ENCODE peak calls at places on chromosome 1, in six cellular contexts. One of them, this sample, is unnamed.

GRCh38 chr1:222974496-222974895 is 159.7 kb downstream of the DISP1 start:
- DNase-seq in NB4: peak; percentile 1
- DNase-seq in ovary: no peak
- DNase-seq in uterus: no peak
- DNase-seq in HCT116: no peak
- DNase-seq in lower leg skin: no peak
- DNase-seq in this sample: no peak

GRCh38 chr1:223129229-223129851 is 13.7 kb downstream of the TLR5 start:
- DNase-seq in NB4: peak; percentile 65
- DNase-seq in ovary: peak; percentile 52
- DNase-seq in uterus: peak; percentile 76
- DNase-seq in HCT116: no peak
- DNase-seq in lower leg skin: peak; percentile 42
- DNase-seq in this sample: peak; percentile 77

GRCh38 chr1:27672750-27673112 is 739 bp upstream of the IFI6 start:
- DNase-seq in NB4: no peak
- DNase-seq in ovary: no peak
- DNase-seq in uterus: no peak
- DNase-seq in HCT116: no peak
- DNase-seq in lower leg skin: no peak
- DNase-seq in this sample: no peak

GRCh38 chr1:168368131-168368530 is 87.5 kb downstream of the TBX19 start:
- DNase-seq in NB4: no peak
- DNase-seq in ovary: no peak
- DNase-seq in uterus: no peak
- DNase-seq in HCT116: no peak
- DNase-seq in lower leg skin: no peak
- DNase-seq in this sample: no peak

GRCh38 chr1:4146101-4146500 is 246.0 kb upstream of the C1orf174 start:
- DNase-seq in NB4: no peak
- DNase-seq in ovary: no peak
- DNase-seq in uterus: no peak
- DNase-seq in HCT116: no peak
- DNase-seq in lower leg skin: no peak
- DNase-seq in this sample: no peak

GRCh38 chr1:15579683-15580047 is 5.2 kb downstream of the AGMAT start:
- DNase-seq in NB4: no peak
- DNase-seq in ovary: no peak
- DNase-seq in uterus: no peak
- DNase-seq in HCT116: no peak
- DNase-seq in lower leg skin: no peak
- DNase-seq in this sample: no peak

GRCh38 chr1:182035097-182035770 is 26.3 kb downstream of the ZNF648 start:
- DNase-seq in NB4: peak; percentile 21
- DNase-seq in ovary: no peak
- DNase-seq in uterus: no peak
- DNase-seq in HCT116: no peak
- DNase-seq in lower leg skin: no peak
- DNase-seq in this sample: no peak

GRCh38 chr1:230112131-230112701 is 45.2 kb downstream of the GALNT2 start:
- DNase-seq in NB4: peak; percentile 40
- DNase-seq in ovary: no peak
- DNase-seq in uterus: no peak
- DNase-seq in HCT116: no peak
- DNase-seq in lower leg skin: no peak
- DNase-seq in this sample: no peak

GRCh38 chr1:182301467-182302198 is 90.0 kb downstream of the GLUL start:
- DNase-seq in NB4: peak; percentile 70
- DNase-seq in ovary: peak; percentile 26
- DNase-seq in uterus: no peak
- DNase-seq in HCT116: peak; percentile 42
- DNase-seq in lower leg skin: no peak
- DNase-seq in this sample: peak; percentile 27

GRCh38 chr1:67815303-67816095 is 17.8 kb downstream of the GNG12 start:
- DNase-seq in NB4: no peak
- DNase-seq in ovary: no peak
- DNase-seq in uterus: no peak
- DNase-seq in HCT116: no peak
- DNase-seq in lower leg skin: peak; percentile 32
- DNase-seq in this sample: no peak

GRCh38 chr1:57262472-57262871 is 161.4 kb downstream of the DAB1 start:
- DNase-seq in NB4: no peak
- DNase-seq in ovary: no peak
- DNase-seq in uterus: no peak
- DNase-seq in HCT116: no peak
- DNase-seq in lower leg skin: no peak
- DNase-seq in this sample: no peak
- TF ChIP-seq POLR2A in NB4: no peak
- TF ChIP-seq POLR2A in ovary: no peak
- TF ChIP-seq POLR2A in uterus: no peak
- TF ChIP-seq POLR2A in HCT116: no peak
- TF ChIP-seq POLR2A in lower leg skin: no peak
- TF ChIP-seq POLR2A in this sample: no peak

GRCh38 chr1:58988752-58989151 is 204.9 kb upstream of the JUN start:
- DNase-seq in NB4: no peak
- DNase-seq in ovary: no peak
- DNase-seq in uterus: no peak
- DNase-seq in HCT116: no peak
- DNase-seq in lower leg skin: no peak
- DNase-seq in this sample: no peak

GRCh38 chr1:58989845-58990244 is 206.0 kb upstream of the JUN start:
- DNase-seq in NB4: no peak
- DNase-seq in ovary: no peak
- DNase-seq in uterus: no peak
- DNase-seq in HCT116: no peak
- DNase-seq in lower leg skin: no peak
- DNase-seq in this sample: no peak

GRCh38 chr1:58992643-58993042 is 208.8 kb upstream of the JUN start:
- DNase-seq in NB4: no peak
- DNase-seq in ovary: no peak
- DNase-seq in uterus: no peak
- DNase-seq in HCT116: no peak
- DNase-seq in lower leg skin: no peak
- DNase-seq in this sample: no peak

GRCh38 chr1:58993403-58993802 is 209.6 kb upstream of the JUN start:
- DNase-seq in NB4: no peak
- DNase-seq in ovary: no peak
- DNase-seq in uterus: no peak
- DNase-seq in HCT116: no peak
- DNase-seq in lower leg skin: no peak
- DNase-seq in this sample: no peak

GRCh38 chr1:58991305-58991704 is 207.5 kb upstream of the JUN start:
- DNase-seq in NB4: no peak
- DNase-seq in ovary: no peak
- DNase-seq in uterus: no peak
- DNase-seq in HCT116: no peak
- DNase-seq in lower leg skin: no peak
- DNase-seq in this sample: no peak
- H3K4me3 ChIP-seq in NB4: no peak overlapping the region
- H3K4me3 ChIP-seq in ovary: no peak overlapping the region
- H3K4me3 ChIP-seq in uterus: no peak overlapping the region
- H3K4me3 ChIP-seq in HCT116: no peak overlapping the region
- H3K4me3 ChIP-seq in lower leg skin: no peak overlapping the region
- H3K4me3 ChIP-seq in this sample: no peak overlapping the region

DNA sequence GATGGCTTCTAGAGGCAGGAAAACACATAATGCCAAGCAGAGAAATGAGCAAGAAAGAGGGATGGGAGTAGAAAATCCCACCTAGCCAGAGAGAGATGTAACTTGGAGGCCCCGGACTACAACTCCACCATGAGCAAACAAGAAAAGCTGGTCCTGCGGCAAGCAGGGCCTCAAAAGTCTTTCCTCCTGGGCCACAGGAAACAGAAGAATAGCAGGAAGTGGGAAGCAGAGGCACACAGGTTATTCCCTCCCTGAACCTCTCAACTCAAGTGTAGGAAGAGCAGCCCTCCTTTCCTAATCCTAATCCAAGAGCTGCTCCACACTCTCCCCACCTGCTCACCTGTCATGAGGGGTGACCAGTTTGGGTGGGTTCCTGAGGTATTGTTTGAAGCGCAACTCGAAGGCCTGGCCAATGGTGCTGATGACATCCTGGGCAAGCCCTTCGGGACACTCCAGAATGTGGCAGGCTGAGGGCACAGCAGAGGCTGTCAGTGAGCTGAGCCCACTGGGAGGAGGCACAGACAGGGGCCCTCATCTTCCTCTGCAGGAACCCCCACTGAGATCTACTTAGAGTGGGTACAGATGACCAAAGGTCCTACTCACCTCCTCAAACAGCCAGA is 3.1 kb downstream of the SHC1 start:
- DNase-seq in NB4: no peak
- DNase-seq in ovary: no peak
- DNase-seq in uterus: no peak
- DNase-seq in HCT116: no peak
- DNase-seq in lower leg skin: no peak
- DNase-seq in this sample: no peak
- TF ChIP-seq POLR2A in NB4: no peak
- TF ChIP-seq POLR2A in ovary: no peak
- TF ChIP-seq POLR2A in uterus: no peak
- TF ChIP-seq POLR2A in HCT116: no peak
- TF ChIP-seq POLR2A in lower leg skin: no peak
- TF ChIP-seq POLR2A in this sample: no peak

DNA sequence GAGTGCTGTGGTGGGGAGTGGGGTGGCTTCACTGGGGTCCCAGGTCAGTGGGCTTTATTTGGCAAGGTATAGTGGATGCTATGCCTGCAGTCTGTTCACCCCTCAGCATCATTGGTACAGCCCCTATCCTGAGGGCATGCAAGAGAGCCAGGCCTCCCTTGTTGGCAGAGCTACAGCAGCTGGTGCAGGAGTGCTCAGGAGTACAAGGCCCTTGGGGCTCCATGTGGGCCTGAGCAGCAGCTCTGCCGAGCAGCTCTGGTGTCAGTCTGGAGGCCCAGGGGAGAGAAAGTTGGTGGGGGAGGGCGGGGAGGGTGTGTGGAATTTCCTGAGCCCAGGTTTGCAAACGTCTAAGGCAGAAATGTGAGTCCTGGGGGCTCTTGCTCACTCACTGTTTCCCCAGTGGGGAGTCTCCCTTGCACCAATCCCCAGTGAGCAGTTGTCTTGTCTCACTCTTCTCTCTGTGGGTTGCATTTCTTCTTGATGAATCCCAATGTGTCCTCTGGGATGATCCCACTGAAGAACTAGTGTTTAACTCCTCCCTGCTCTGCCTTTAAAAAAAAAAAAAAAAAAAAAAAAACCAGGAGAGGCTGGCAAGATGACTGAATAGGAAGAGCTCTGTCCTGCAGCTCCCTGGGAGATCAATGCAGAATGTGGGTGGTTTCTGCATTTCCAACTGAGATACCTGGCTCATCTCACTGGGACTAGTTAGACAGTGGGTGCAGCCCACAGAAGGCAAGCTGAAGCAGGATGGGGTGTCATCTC is 39.5 kb upstream of the CYP4X1 start:
- DNase-seq in NB4: no peak
- DNase-seq in ovary: no peak
- DNase-seq in uterus: no peak
- DNase-seq in HCT116: no peak
- DNase-seq in lower leg skin: no peak
- DNase-seq in this sample: no peak
- H3K4me3 ChIP-seq in NB4: no peak overlapping the region
- H3K4me3 ChIP-seq in ovary: no peak overlapping the region
- H3K4me3 ChIP-seq in uterus: no peak overlapping the region
- H3K4me3 ChIP-seq in HCT116: no peak overlapping the region
- H3K4me3 ChIP-seq in lower leg skin: no peak overlapping the region
- H3K4me3 ChIP-seq in this sample: no peak overlapping the region

GRCh38 chr1:150366416-150367296 is 2.7 kb downstream of the RPRD2 start:
- DNase-seq in NB4: peak; percentile 44
- DNase-seq in ovary: no peak
- DNase-seq in uterus: no peak
- DNase-seq in HCT116: no peak
- DNase-seq in lower leg skin: no peak
- DNase-seq in this sample: no peak

GRCh38 chr1:150362721-150363425 is 1.1 kb upstream of the RPRD2 start:
- DNase-seq in NB4: no peak
- DNase-seq in ovary: no peak
- DNase-seq in uterus: no peak
- DNase-seq in HCT116: no peak
- DNase-seq in lower leg skin: no peak
- DNase-seq in this sample: no peak

GRCh38 chr1:150364231-150365003 is 470 bp downstream of the RPRD2 start:
- DNase-seq in NB4: peak; percentile 85
- DNase-seq in ovary: peak; percentile 80
- DNase-seq in uterus: peak; percentile 79
- DNase-seq in HCT116: peak; percentile 27
- DNase-seq in lower leg skin: peak; percentile 64
- DNase-seq in this sample: peak; percentile 77

GRCh38 chr1:150365945-150366344 is 2.0 kb downstream of the RPRD2 start:
- DNase-seq in NB4: peak; percentile 53
- DNase-seq in ovary: no peak
- DNase-seq in uterus: no peak
- DNase-seq in HCT116: no peak
- DNase-seq in lower leg skin: no peak
- DNase-seq in this sample: no peak

DNA sequence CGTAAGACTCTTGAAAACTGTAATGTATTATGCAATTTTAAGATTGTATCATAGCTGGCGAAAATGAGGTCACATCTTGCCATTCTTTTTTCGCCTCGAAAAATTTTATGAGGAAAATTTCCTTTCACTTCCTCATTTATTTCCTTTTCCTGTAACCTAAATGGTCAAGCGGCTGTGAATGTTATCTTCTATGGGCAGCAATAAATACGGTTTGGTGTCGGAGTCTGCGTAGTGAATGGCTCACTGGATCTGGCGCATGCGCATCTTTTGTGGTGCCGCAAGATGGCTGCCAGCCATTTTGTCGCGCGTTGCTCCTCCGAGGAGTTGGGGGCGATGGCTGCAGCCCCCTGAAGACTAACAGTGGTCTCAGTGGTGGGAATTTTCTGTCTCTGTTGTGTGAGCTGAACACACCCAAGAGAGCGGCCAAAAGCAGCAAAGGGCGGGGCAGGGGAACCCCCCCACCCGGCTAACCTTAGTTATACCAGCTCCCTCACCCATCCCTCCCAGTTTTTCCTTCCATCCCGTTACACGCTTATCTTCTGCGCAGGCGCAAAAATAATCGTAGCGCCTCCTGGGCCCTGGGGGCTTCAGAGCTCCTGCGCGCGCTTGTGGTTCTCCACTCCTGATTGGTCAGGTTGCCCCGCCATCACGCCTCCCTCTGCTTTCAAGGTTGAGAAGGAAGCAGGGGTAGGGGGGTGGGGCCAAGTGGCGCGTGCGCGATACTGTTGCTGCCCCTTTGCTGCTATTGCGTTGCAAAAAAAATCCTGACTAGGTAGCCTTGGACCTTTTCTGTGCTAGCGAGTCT is at the start of gene RPRD2:
- DNase-seq in NB4: peak; percentile 99
- DNase-seq in ovary: peak; percentile 100
- DNase-seq in uterus: peak; percentile 99
- DNase-seq in HCT116: peak; percentile 99
- DNase-seq in lower leg skin: peak; percentile 100
- DNase-seq in this sample: peak; percentile 100
- TF ChIP-seq POLR2A in NB4: peak; percentile 49
- TF ChIP-seq POLR2A in ovary: peak; percentile 75
- TF ChIP-seq POLR2A in uterus: peak; percentile 88
- TF ChIP-seq POLR2A in HCT116: peak; percentile 61
- TF ChIP-seq POLR2A in lower leg skin: no peak
- TF ChIP-seq POLR2A in this sample: peak; percentile 87

GRCh38 chr1:228151170-228151513 is 1.4 kb downstream of the GJC2 start:
- DNase-seq in NB4: no peak
- DNase-seq in ovary: no peak
- DNase-seq in uterus: no peak
- DNase-seq in HCT116: no peak
- DNase-seq in lower leg skin: no peak
- DNase-seq in this sample: no peak
- H3K4me3 ChIP-seq in NB4: no peak overlapping the region
- H3K4me3 ChIP-seq in ovary: no peak overlapping the region
- H3K4me3 ChIP-seq in uterus: peak overlapping the region; percentile 34
- H3K4me3 ChIP-seq in HCT116: no peak overlapping the region
- H3K4me3 ChIP-seq in lower leg skin: no peak overlapping the region
- H3K4me3 ChIP-seq in this sample: no peak overlapping the region